ENCODE peak calls at places on chromosomes 2 and 18, in six cellular contexts. D is GM23248; M is A549; V is effector memory CD4-positive, alpha-beta T cell; C is cardiac muscle cell; K is right lobe of liver. P is an unnamed sample.

GRCh38 chr18:36279001-36279400 is 18.5 kb upstream of the FHOD3 start:
- DNase-seq in K (no peak), M (no peak), D (no peak), C (no peak), V (no peak), P (no peak)

GRCh38 chr18:48813833-48814489 is 136.8 kb downstream of the SMAD7 start:
- DNase-seq in D (no peak), K (peak; percentile 44), C (no peak), V (peak; percentile 64), M (no peak), P (peak; percentile 77)

GRCh38 chr18:37654711-37655369 is 89.2 kb upstream of the CELF4 start:
- DNase-seq in D (no peak), K (no peak), M (no peak), C (no peak), V (no peak), P (no peak)

GRCh38 chr18:41809652-41810051 is 145.4 kb upstream of the PIK3C3 start:
- DNase-seq in K (no peak), M (no peak), D (no peak), C (no peak), V (no peak), P (no peak)

GRCh38 chr2:230925443-230925878 is 419 bp upstream of the GPR55 start:
- DNase-seq in C (no peak), V (no peak), K (no peak), D (no peak), M (no peak), P (no peak)

GRCh38 chr2:134668821-134669220 is 50.0 kb downstream of the TMEM163 start:
- DNase-seq in C (no peak), M (no peak), K (no peak), D (no peak), V (peak; percentile 86), P (no peak)

GRCh38 chr2:170525566-170525900 is 189.6 kb upstream of the SP5 start:
- DNase-seq in M (peak; percentile 23), K (no peak), V (no peak), C (no peak), D (peak; percentile 98), P (peak; percentile 35)

GRCh38 chr2:42824454-42824807 is 32.0 kb upstream of the HAAO start:
- DNase-seq in C (no peak), D (no peak), K (no peak), M (no peak), V (no peak), P (no peak)

GRCh38 chr2:6917761-6918421 is 679 bp downstream of the RNF144A start:
- DNase-seq in V (no peak), K (peak; percentile 55), M (peak; percentile 26), C (no peak), D (peak; percentile 26), P (peak; percentile 37)

GRCh38 chr2:188042412-188042811 is 249.3 kb upstream of the GULP1 start:
- DNase-seq in K (no peak), M (no peak), V (no peak), C (no peak), D (peak; percentile 77), P (no peak)

DNA sequence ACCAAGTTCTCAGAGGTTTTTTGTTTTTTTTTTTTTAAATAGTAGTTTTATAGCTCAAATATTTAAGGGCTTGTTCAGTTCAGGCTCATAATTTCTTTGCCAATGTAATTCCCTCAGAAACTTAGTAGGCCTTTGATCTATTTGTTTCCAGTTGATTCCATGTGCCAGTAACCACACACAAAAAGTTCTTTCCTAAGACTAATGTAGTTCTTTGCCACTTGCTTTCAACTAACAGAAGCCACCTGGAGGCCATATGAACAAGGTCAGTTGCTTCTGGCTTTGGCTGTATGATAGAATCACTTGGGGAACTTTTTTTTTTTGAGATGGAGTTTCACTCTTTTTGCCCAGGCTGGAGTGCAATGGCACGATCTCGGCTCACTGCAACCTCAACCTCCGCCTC is 100.7 kb downstream of the DTNB start:
- DNase-seq in M (no peak), D (no peak), K (no peak), V (no peak), C (no peak), P (no peak)
- H3K9me3 ChIP-seq in M (no peaks in the 10 kb centered on the region), D (no peaks in the 10 kb centered on the region), K (no peaks in the 10 kb centered on the region), V (no peaks in the 10 kb centered on the region), C (no peaks in the 10 kb centered on the region), P (no peaks in the 10 kb centered on the region)

DNA sequence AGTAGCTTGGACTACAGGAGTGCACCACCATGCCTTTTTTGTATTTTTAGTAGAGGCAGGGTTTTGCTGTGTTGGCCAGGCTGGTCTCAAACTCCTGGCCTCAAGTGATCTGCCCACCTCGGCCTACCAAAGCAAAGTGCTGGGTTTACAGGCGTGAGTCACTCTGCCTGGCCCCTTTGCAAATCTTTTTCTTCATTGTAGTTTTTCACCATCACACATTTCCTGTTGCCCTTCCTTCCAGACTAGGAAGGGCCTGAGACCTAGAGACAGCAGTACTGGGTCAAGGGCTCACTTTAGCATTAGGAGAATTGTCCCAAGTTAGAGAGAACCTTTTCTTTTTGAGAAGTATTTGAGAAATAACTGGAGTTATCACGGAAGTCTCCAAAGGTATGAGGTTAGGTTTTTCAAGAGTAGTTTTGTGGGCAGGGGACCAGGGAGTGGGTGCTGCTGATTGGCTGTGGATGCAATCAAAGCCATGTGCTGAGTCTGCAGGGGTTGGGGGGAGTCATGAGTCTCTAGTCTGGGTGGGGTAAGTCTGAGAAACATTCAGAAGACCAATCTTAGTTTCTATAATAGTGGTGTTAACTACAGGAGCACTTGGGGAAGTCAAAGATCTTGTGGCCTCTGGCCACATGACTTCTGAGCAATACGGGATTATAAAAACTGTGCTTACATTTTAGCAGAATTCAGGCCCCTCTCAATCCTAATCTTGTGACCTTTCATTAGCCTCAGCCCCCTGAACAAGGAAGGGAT is 23.7 kb downstream of the B3GNT2 start:
- DNase-seq in M (no peak), V (no peak), K (no peak), D (no peak), C (no peak), P (no peak)
- H3K9me3 ChIP-seq in M (peaks cover 16% of the 10 kb centered on the region), V (no peaks in the 10 kb centered on the region), K (no peaks in the 10 kb centered on the region), D (no peaks in the 10 kb centered on the region), C (no peaks in the 10 kb centered on the region), P (no peaks in the 10 kb centered on the region)

GRCh38 chr2:172578054-172578453 is 22.2 kb downstream of the PDK1 start:
- DNase-seq in D (peak; percentile 26), V (no peak), K (no peak), C (no peak), M (no peak), P (no peak)
- H3K9me3 ChIP-seq in D (peaks cover 10% of the 10 kb centered on the region), V (peaks cover 3% of the 10 kb centered on the region), K (no peaks in the 10 kb centered on the region), C (no peaks in the 10 kb centered on the region), M (peaks cover 46% of the 10 kb centered on the region), P (peaks cover 5% of the 10 kb centered on the region)

DNA sequence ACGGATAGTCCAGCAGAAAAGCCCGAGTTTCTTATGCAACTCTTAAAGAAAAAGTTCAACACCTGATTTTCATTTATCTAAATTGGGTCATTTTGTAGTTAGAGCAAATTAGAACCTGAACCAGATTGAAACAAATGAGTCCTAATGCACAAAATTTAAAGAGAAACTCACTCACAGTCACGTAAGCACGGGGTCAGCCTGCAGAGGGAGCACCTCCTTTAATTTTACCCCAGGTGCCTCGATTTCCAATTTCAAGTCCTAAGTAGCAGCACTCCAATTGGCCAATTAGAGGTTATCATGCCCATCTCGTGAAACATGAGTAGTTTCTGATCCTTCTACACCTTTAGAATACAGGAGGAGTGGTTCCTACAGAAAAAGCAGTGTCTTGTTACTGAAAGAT is 1929.7 kb upstream of the LRRTM1 start:
- DNase-seq in D (no peak), C (no peak), M (no peak), K (no peak), V (no peak), P (no peak)
- H3K9me3 ChIP-seq in D (no peaks in the 10 kb centered on the region), C (no peaks in the 10 kb centered on the region), M (no peaks in the 10 kb centered on the region), K (no peaks in the 10 kb centered on the region), V (no peaks in the 10 kb centered on the region), P (no peaks in the 10 kb centered on the region)

DNA sequence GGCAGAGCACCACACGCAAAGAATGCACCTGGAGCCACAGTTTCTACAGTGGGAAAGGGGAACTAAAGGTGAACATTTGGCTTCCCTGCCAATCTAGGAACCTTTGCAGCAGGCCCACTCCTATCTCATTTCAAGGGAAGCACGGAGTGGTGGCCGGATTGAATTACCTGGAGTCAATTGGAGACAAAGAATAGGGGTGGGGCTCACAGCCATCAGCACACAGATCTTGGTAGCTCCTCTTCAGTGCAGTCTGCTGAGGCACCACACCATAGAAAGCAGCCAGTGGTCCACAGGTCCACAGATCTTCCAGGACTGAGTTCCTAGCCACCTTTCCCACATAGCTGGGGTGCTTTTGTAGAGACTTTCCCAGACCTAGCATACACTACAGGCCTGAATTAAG is 43.5 kb upstream of the NXPH2 start:
- DNase-seq in D (no peak), V (no peak), K (no peak), M (no peak), C (no peak), P (no peak)
- H3K9me3 ChIP-seq in D (no peaks in the 10 kb centered on the region), V (no peaks in the 10 kb centered on the region), K (no peaks in the 10 kb centered on the region), M (no peaks in the 10 kb centered on the region), C (no peaks in the 10 kb centered on the region), P (no peaks in the 10 kb centered on the region)

P was measured in colonic mucosa.